ENCODE peak calls at places on chromosomes 13 and 19, in eight cellular contexts. One of them, this sample, is unnamed.

GRCh38 chr13:112842931-112843391 is 126.1 kb upstream of the MCF2L start:
- DNase-seq in HFF-Myc: no peak
- DNase-seq in thoracic aorta: no peak
- DNase-seq in anterior cingulate cortex: no peak
- DNase-seq in stimulated activated CD4-positive, alpha-beta T cell treated with anti-CD3 and anti-CD28 coated beads, Interleukin-2, amount 100 ng/mL, for 48 hours: no peak
- DNase-seq in C1 segment of cervical spinal cord: no peak
- DNase-seq in B cell: no peak
- DNase-seq in SK-N-SH: no peak
- DNase-seq in this sample: no peak

GRCh38 chr13:29587645-29588044 is 7.8 kb downstream of the SLC7A1 start:
- DNase-seq in C1 segment of cervical spinal cord: peak
- DNase-seq in B cell: no peak
- DNase-seq in anterior cingulate cortex: no peak
- DNase-seq in HFF-Myc: no peak
- DNase-seq in SK-N-SH: no peak
- DNase-seq in stimulated activated CD4-positive, alpha-beta T cell treated with anti-CD3 and anti-CD28 coated beads, Interleukin-2, amount 100 ng/mL, for 48 hours: no peak
- DNase-seq in thoracic aorta: no peak
- DNase-seq in this sample: no peak

GRCh38 chr19:2428027-2428690 is 773 bp upstream of the TIMM13 start:
- DNase-seq in C1 segment of cervical spinal cord: no peak
- DNase-seq in anterior cingulate cortex: no peak
- DNase-seq in HFF-Myc: no peak
- DNase-seq in B cell: no peak
- DNase-seq in stimulated activated CD4-positive, alpha-beta T cell treated with anti-CD3 and anti-CD28 coated beads, Interleukin-2, amount 100 ng/mL, for 48 hours: no peak
- DNase-seq in SK-N-SH: peak
- DNase-seq in thoracic aorta: no peak
- DNase-seq in this sample: no peak

GRCh38 chr19:13053761-13054604 is 48.7 kb downstream of the LYL1 start:
- DNase-seq in HFF-Myc: peak
- DNase-seq in B cell: no peak
- DNase-seq in anterior cingulate cortex: no peak
- DNase-seq in thoracic aorta: no peak
- DNase-seq in stimulated activated CD4-positive, alpha-beta T cell treated with anti-CD3 and anti-CD28 coated beads, Interleukin-2, amount 100 ng/mL, for 48 hours: no peak
- DNase-seq in C1 segment of cervical spinal cord: peak
- DNase-seq in SK-N-SH: peak
- DNase-seq in this sample: no peak

GRCh38 chr19:1970003-1970805 is 29.2 kb downstream of the CSNK1G2 start:
- DNase-seq in thoracic aorta: no peak
- DNase-seq in anterior cingulate cortex: no peak
- DNase-seq in C1 segment of cervical spinal cord: no peak
- DNase-seq in SK-N-SH: no peak
- DNase-seq in HFF-Myc: no peak
- DNase-seq in stimulated activated CD4-positive, alpha-beta T cell treated with anti-CD3 and anti-CD28 coated beads, Interleukin-2, amount 100 ng/mL, for 48 hours: no peak
- DNase-seq in B cell: no peak
- DNase-seq in this sample: no peak

GRCh38 chr19:2722541-2723344 is 1.6 kb upstream of the DIRAS1 start:
- DNase-seq in stimulated activated CD4-positive, alpha-beta T cell treated with anti-CD3 and anti-CD28 coated beads, Interleukin-2, amount 100 ng/mL, for 48 hours: no peak
- DNase-seq in anterior cingulate cortex: peak
- DNase-seq in thoracic aorta: peak
- DNase-seq in SK-N-SH: peak
- DNase-seq in C1 segment of cervical spinal cord: peak
- DNase-seq in B cell: no peak
- DNase-seq in HFF-Myc: no peak
- DNase-seq in this sample: no peak

GRCh38 chr19:37969695-37970094 is 62.7 kb downstream of the SIPA1L3 start:
- DNase-seq in SK-N-SH: no peak
- DNase-seq in stimulated activated CD4-positive, alpha-beta T cell treated with anti-CD3 and anti-CD28 coated beads, Interleukin-2, amount 100 ng/mL, for 48 hours: no peak
- DNase-seq in HFF-Myc: no peak
- DNase-seq in anterior cingulate cortex: no peak
- DNase-seq in thoracic aorta: no peak
- DNase-seq in C1 segment of cervical spinal cord: no peak
- DNase-seq in B cell: no peak
- DNase-seq in this sample: no peak

GRCh38 chr13:113927661-113928581 is 46.0 kb downstream of the C13orf46 start:
- DNase-seq in SK-N-SH: no peak
- DNase-seq in thoracic aorta: peak
- DNase-seq in anterior cingulate cortex: no peak
- DNase-seq in stimulated activated CD4-positive, alpha-beta T cell treated with anti-CD3 and anti-CD28 coated beads, Interleukin-2, amount 100 ng/mL, for 48 hours: no peak
- DNase-seq in C1 segment of cervical spinal cord: no peak
- DNase-seq in B cell: no peak
- DNase-seq in HFF-Myc: peak
- DNase-seq in this sample: no peak

GRCh38 chr19:6947745-6948144 is 60.4 kb downstream of the ADGRE1 start:
- DNase-seq in stimulated activated CD4-positive, alpha-beta T cell treated with anti-CD3 and anti-CD28 coated beads, Interleukin-2, amount 100 ng/mL, for 48 hours: peak
- DNase-seq in SK-N-SH: no peak
- DNase-seq in HFF-Myc: peak
- DNase-seq in anterior cingulate cortex: no peak
- DNase-seq in thoracic aorta: no peak
- DNase-seq in B cell: no peak
- DNase-seq in C1 segment of cervical spinal cord: no peak
- DNase-seq in this sample: no peak

This sample was measured in NCI-H748 treated with DMSO at 0.1 percent for 48 hours.